ENCODE peak calls at places on chromosomes 2 and 18, in seven cellular contexts. I is frontal cortex, C is ACHN, W is T-helper 9 cell, T is GM04504, L is progenitor cell of endocrine pancreas, D is activated B cell treated with CpG ODN at 0.5 μM for 24 hours. Q is an unnamed sample.

GRCh38 chr2:6394266-6394665 is 471.4 kb downstream of the CMPK2 start:
- DNase-seq in I (no peak), C (no peak), W (no peak), T (no peak), L (no peak), D (no peak), Q (peak)

GRCh38 chr18:56389190-56389589 is 249.2 kb downstream of the TXNL1 start:
- DNase-seq in I (no peak), C (no peak), W (no peak), T (no peak), L (no peak), D (no peak), Q (no peak)

GRCh38 chr2:28691774-28692281 is 59.8 kb upstream of the PPP1CB start:
- DNase-seq in I (no peak), C (peak), W (no peak), T (peak), L (no peak), D (no peak), Q (peak)

GRCh38 chr2:10448646-10449480 is 736 bp upstream of the ODC1 start:
- DNase-seq in I (no peak), C (peak), W (peak), T (no peak), L (peak), D (peak), Q (no peak)

GRCh38 chr2:120596990-120597594 is 138.6 kb upstream of the GLI2 start:
- DNase-seq in I (peak), C (no peak), W (no peak), T (peak), L (no peak), D (no peak), Q (no peak)

GRCh38 chr2:232633413-232634318 is at the start of gene EFHD1:
- DNase-seq in I (peak), C (peak), W (peak), T (no peak), L (peak), D (peak), Q (peak)

GRCh38 chr2:172342611-172343010 is 84.8 kb upstream of the ITGA6 start:
- DNase-seq in I (no peak), C (no peak), W (no peak), T (no peak), L (no peak), D (no peak), Q (no peak)

GRCh38 chr2:8298783-8299182 is 383.1 kb upstream of the ID2 start:
- DNase-seq in I (no peak), C (no peak), W (no peak), T (no peak), L (no peak), D (no peak), Q (peak)

GRCh38 chr2:179454443-179455218 is 190.0 kb upstream of the SESTD1 start:
- DNase-seq in I (no peak), C (peak), W (no peak), T (peak), L (no peak), D (no peak), Q (no peak)

GRCh38 chr2:46538393-46538792 is 59.0 kb downstream of the TMEM247 start:
- DNase-seq in I (no peak), C (no peak), W (no peak), T (no peak), L (no peak), D (no peak), Q (no peak)

GRCh38 chr2:234476766-234477165 is 20.1 kb downstream of the ARL4C start:
- DNase-seq in I (no peak), C (no peak), W (no peak), T (no peak), L (no peak), D (no peak), Q (no peak)

Q was measured in hepatocyte.